ENCODE peak calls at places on chromosomes 13 and 19, in six cellular contexts. U is HCT116, I is K562, N is HepG2, K is GM12878, Z is H1. X is an unnamed sample.

GRCh38 chr19:43545981-43546380 is 13.0 kb downstream of the ZNF575 start:
- DNase-seq in U (no peak), I (no peak), N (no peak), K (no peak), Z (no peak), X (no peak)

GRCh38 chr13:30132623-30133553 is 174.5 kb downstream of the KATNAL1 start:
- DNase-seq in U (peak; percentile 78), I (peak; percentile 88), N (peak; percentile 80), K (no peak), Z (peak; percentile 93), X (peak; percentile 86)

GRCh38 chr13:63190742-63191141 is 1775.1 kb upstream of the PCDH20 start:
- DNase-seq in U (no peak), I (no peak), N (no peak), K (no peak), Z (no peak), X (no peak)

GRCh38 chr13:105363747-105364177 is 1171.7 kb downstream of the EFNB2 start:
- DNase-seq in U (no peak), I (no peak), N (no peak), K (no peak), Z (no peak), X (no peak)

GRCh38 chr13:46728777-46729176 is 68.2 kb downstream of the ESD start:
- DNase-seq in U (no peak), I (peak; percentile 25), N (peak; percentile 21), K (no peak), Z (no peak), X (no peak)

GRCh38 chr13:79709526-79709925 is 228.6 kb downstream of the NDFIP2 start:
- DNase-seq in U (no peak), I (no peak), N (no peak), K (no peak), Z (no peak), X (no peak)

GRCh38 chr19:703651-704446 is 4.9 kb upstream of the PALM start:
- DNase-seq in U (peak; percentile 72), I (peak; percentile 95), N (peak; percentile 90), K (no peak), Z (peak; percentile 90), X (peak; percentile 83)

GRCh38 chr13:90968510-90968909 is 379.0 kb upstream of the MIR17HG start:
- DNase-seq in U (peak; percentile 4), I (peak; percentile 19), N (peak; percentile 2), K (no peak), Z (peak; percentile 23), X (no peak)

GRCh38 chr19:843180-843835 is 2.5 kb downstream of the PRTN3 start:
- DNase-seq in U (no peak), I (peak; percentile 64), N (no peak), K (no peak), Z (no peak), X (no peak)

GRCh38 chr19:3370214-3370720 is 3.9 kb downstream of the NFIC start:
- DNase-seq in U (no peak), I (no peak), N (no peak), K (no peak), Z (no peak), X (no peak)
- H3K27me3 ChIP-seq in U (no peaks in the 10 kb centered on the region), I (no peaks in the 10 kb centered on the region), N (no peaks in the 10 kb centered on the region), K (no peaks in the 10 kb centered on the region), Z (peaks cover 92% of the 10 kb centered on the region), X (peaks cover 56% of the 10 kb centered on the region)

GRCh38 chr13:24998433-24998832 is 97.5 kb upstream of the PABPC3 start:
- DNase-seq in U (no peak), I (no peak), N (no peak), K (no peak), Z (no peak), X (no peak)

GRCh38 chr13:24995225-24995804 is 100.6 kb upstream of the PABPC3 start:
- DNase-seq in U (peak; percentile 77), I (peak; percentile 81), N (peak; percentile 75), K (no peak), Z (no peak), X (peak; percentile 82)

GRCh38 chr13:25001807-25002206 is 94.1 kb upstream of the PABPC3 start:
- DNase-seq in U (no peak), I (no peak), N (no peak), K (no peak), Z (no peak), X (no peak)

DNA sequence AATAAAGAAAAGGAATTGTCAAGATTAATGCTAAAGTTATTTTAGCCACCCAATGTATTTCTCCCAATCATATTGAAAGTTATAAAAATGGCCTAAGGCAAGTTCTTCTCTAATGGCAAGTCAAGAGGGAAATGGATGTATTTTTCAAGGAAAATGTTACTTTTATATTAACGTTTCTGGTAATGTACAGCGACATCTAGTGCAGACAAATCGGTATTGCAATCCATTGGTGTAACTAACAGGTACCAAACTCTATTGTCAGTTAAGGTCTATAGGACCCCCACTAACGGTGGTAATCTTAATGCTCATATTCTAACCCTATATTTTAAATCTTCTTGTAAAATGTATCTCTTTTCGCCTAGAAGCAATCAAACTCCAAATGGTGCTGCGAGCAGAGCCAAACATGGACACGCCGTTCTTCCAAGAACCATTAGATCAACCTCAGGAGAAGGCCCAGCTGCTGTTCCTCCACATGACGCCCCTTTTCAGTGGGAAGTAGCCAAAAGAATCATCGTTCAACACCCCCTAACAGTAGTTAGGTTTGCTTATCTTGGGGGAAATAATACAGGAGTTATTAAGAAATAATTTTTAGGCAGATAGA is 98.5 kb upstream of the PABPC3 start:
- DNase-seq in U (no peak), I (peak; percentile 48), N (peak; percentile 22), K (no peak), Z (no peak), X (no peak)
- TF ChIP-seq ZNF274 in U (no peak), I (no peak), N (no peak), K (no peak), Z (no peak), X (no peak)

DNA sequence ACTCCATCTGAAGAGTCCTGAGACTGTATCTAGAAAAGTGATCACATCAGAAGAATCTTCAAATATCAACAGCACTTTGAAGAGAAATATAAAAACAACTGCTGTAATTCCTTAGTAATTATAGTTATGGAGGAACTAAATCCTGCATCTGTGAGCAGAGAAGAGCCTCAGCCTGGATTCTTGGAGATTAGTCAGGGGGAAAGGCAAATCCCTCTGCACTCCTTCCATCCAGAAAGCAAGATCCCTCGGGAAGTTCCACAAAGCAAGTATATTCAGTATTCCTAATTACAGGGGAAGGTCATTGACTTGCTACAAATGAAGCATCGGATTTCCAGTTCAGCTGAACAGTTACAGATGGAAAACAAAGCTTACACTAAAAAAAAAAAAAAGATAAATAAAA is 256.6 kb upstream of the IPO5 start:
- DNase-seq in U (no peak), I (no peak), N (no peak), K (no peak), Z (no peak), X (no peak)
- H3K27me3 ChIP-seq in U (peaks cover 4% of the 10 kb centered on the region), I (no peaks in the 10 kb centered on the region), N (peaks cover 1% of the 10 kb centered on the region), K (no peaks in the 10 kb centered on the region), Z (no peaks in the 10 kb centered on the region), X (no peaks in the 10 kb centered on the region)

GRCh38 chr19:19062454-19063182 is 1.2 kb upstream of the SLC25A42 start:
- DNase-seq in U (no peak), I (peak; percentile 86), N (peak; percentile 30), K (no peak), Z (no peak), X (no peak)
- TF ChIP-seq ZNF274 in U (no peak), I (no peak), N (no peak), K (no peak), Z (no peak), X (no peak)

X was measured in NT2/D1.